ENCODE peak calls at places on chromosomes 4 and X, in eight cellular contexts. W is KBM-7; H is NAMALWA; E is fibroblast of lung; N is activated naive CD4-positive, alpha-beta T cell treated with anti-CD3 and anti-CD28 coated beads for 36 hours; G is psoas muscle; C is bronchial epithelial cell; P is activated CD8-positive, alpha-beta memory T cell treated with anti-CD3 and anti-CD28 coated beads, Interleukin-2, amount 10 ng/mL, durations not matched to agents 7 days and 5 days. D is an unnamed sample.

GRCh38 chrX:48786341-48786800 is at the start of gene GATA1:
- DNase-seq in P (no peak), E (no peak), W (no peak), G (no peak), C (no peak), N (no peak), H (no peak), D (no peak)

GRCh38 chrX:20393944-20394343 is 127.2 kb upstream of the RPS6KA3 start:
- DNase-seq in W (no peak), E (peak), N (no peak), P (no peak), H (no peak), G (no peak), C (no peak), D (no peak)

GRCh38 chr4:3215256-3215655 is 33.7 kb upstream of the MSANTD1 start:
- DNase-seq in H (no peak), E (no peak), C (no peak), W (no peak), G (no peak), P (no peak), N (no peak), D (no peak)

GRCh38 chr4:53694666-53695065 is 103.4 kb upstream of the LNX1 start:
- DNase-seq in E (no peak), G (no peak), N (no peak), P (no peak), C (no peak), W (no peak), H (no peak), D (peak)

GRCh38 chr4:68109891-68110290 is 19.8 kb downstream of the TMPRSS11F start:
- DNase-seq in E (no peak), C (no peak), N (no peak), P (no peak), H (no peak), W (no peak), G (no peak), D (no peak)

GRCh38 chr4:84238247-84239090 is 260.6 kb downstream of the NKX6-1 start:
- DNase-seq in H (no peak), C (peak), E (peak), G (no peak), N (no peak), P (no peak), W (no peak), D (no peak)

GRCh38 chr4:24137963-24138601 is 248.2 kb upstream of the PPARGC1A start:
- DNase-seq in E (peak), P (no peak), G (no peak), C (no peak), H (no peak), W (no peak), N (no peak), D (no peak)

GRCh38 chr4:86033171-86033570 is 326.7 kb downstream of the MAPK10 start:
- DNase-seq in N (no peak), P (no peak), W (no peak), E (peak), H (no peak), G (peak), C (no peak), D (peak)

GRCh38 chr4:169900241-169900845 is 125.9 kb downstream of the MFAP3L start:
- DNase-seq in P (no peak), E (no peak), W (no peak), G (no peak), H (no peak), N (no peak), C (no peak), D (no peak)

GRCh38 chr4:12562016-12562415 is 922.1 kb downstream of the RAB28 start:
- DNase-seq in G (no peak), P (no peak), H (no peak), E (no peak), N (no peak), W (no peak), C (no peak), D (no peak)

GRCh38 chrX:115268421-115268820 is 21.1 kb upstream of the LUZP4 start:
- DNase-seq in W (no peak), P (no peak), C (peak), G (no peak), N (no peak), H (peak), E (peak), D (no peak)